ENCODE peak calls at places on chromosomes 7 and 10, in five cellular contexts. W, T, N, V and D are unnamed samples.

GRCh38 chr7:50651227-50651989 is 86.2 kb upstream of the DDC start:
- DNase-seq in V (peak; percentile 34), T (no peak), N (no peak), W (no peak), D (no peak)

GRCh38 chr7:158945514-158945913 is 89.2 kb downstream of the DYNC2I1 start:
- DNase-seq in T (no peak), W (no peak), N (no peak), V (no peak), D (no peak)

GRCh38 chr10:75019360-75019759 is 92.1 kb upstream of the SAMD8 start:
- DNase-seq in N (no peak), W (no peak), T (no peak), V (peak; percentile 65), D (no peak)

GRCh38 chr7:3188946-3189345 is 112.1 kb upstream of the SDK1 start:
- DNase-seq in T (no peak), N (no peak), W (no peak), V (no peak), D (no peak)

GRCh38 chr10:71888623-71889387 is 37.8 kb upstream of the PSAP start:
- DNase-seq in N (no peak), W (peak; percentile 50), V (peak; percentile 100), T (peak; percentile 40), D (peak; percentile 29)

GRCh38 chr10:86904600-86904999 is 52.8 kb downstream of the MMRN2 start:
- DNase-seq in N (no peak), T (no peak), V (no peak), W (no peak), D (no peak)

GRCh38 chr7:1298051-1298937 is 65.6 kb downstream of the UNCX start:
- DNase-seq in V (no peak), W (no peak), T (no peak), N (no peak), D (no peak)

GRCh38 chr7:150403376-150404171 is 24.4 kb downstream of the ZNF775 start:
- DNase-seq in W (no peak), T (no peak), N (no peak), V (no peak), D (no peak)

GRCh38 chr7:94336009-94336408 is 58.7 kb upstream of the COL1A2 start:
- DNase-seq in V (no peak), N (no peak), W (no peak), T (no peak), D (no peak)

GRCh38 chr10:74022941-74023629 is 25.2 kb downstream of the VCL start:
- DNase-seq in N (no peak), W (no peak), V (no peak), T (no peak), D (no peak)

GRCh38 chr10:90732581-90732980 is 125.3 kb downstream of the HTR7 start:
- DNase-seq in V (no peak), W (no peak), T (no peak), N (no peak), D (no peak)

GRCh38 chr10:47261121-47261520 is 38.9 kb upstream of the GDF10 start:
- DNase-seq in T (no peak), N (no peak), V (peak; percentile 68), W (no peak), D (no peak)

GRCh38 chr10:101783736-101784118 is 481 bp upstream of the NPM3 start:
- DNase-seq in N (no peak), W (no peak), V (no peak), T (no peak), D (no peak)

GRCh38 chr7:152435384-152436278 is at the start of gene KMT2C:
- DNase-seq in W (no peak), V (peak; percentile 71), T (peak; percentile 20), N (peak; percentile 49), D (peak; percentile 56)

GRCh38 chr10:3786295-3786981 is 1.4 kb upstream of the KLF6 start:
- DNase-seq in W (no peak), N (no peak), V (no peak), T (no peak), D (peak; percentile 26)